ENCODE peak calls at places on chromosomes 5 and 9, in five cellular contexts. B is heart right ventricle, P is heart left ventricle, X is coronary artery, I is adrenal gland. F is an unnamed sample.

GRCh38 chr9:113950195-113951031 is 74.3 kb downstream of the ZNF618 start:
- DNase-seq in B (no peak), P (no peak), X (peak), I (no peak), F (no peak)

GRCh38 chr9:5939530-5939929 is 48.8 kb downstream of the MLANA start:
- DNase-seq in B (no peak), P (no peak), X (no peak), I (no peak), F (no peak)

GRCh38 chr9:21661626-21662025 is 140.8 kb upstream of the MTAP start:
- DNase-seq in B (no peak), P (no peak), X (no peak), I (no peak), F (no peak)

GRCh38 chr5:180839935-180840334 is 21.1 kb downstream of the ZFP62 start:
- DNase-seq in B (no peak), P (no peak), X (no peak), I (no peak), F (no peak)

GRCh38 chr9:122372856-122373845 is 2.3 kb downstream of the PTGS1 start:
- DNase-seq in B (no peak), P (no peak), X (no peak), I (no peak), F (no peak)

GRCh38 chr5:14946813-14947640 is 75.4 kb upstream of the ANKH start:
- DNase-seq in B (peak), P (no peak), X (no peak), I (no peak), F (peak)

GRCh38 chr9:6014668-6015270 is 655 bp downstream of the RANBP6 start:
- DNase-seq in B (no peak), P (no peak), X (no peak), I (no peak), F (no peak)

GRCh38 chr5:163846512-163846911 is 341.1 kb downstream of the MAT2B start:
- DNase-seq in B (no peak), P (no peak), X (no peak), I (no peak), F (no peak)

GRCh38 chr9:135485832-135486231 is 6.2 kb downstream of the PPP1R26 start:
- DNase-seq in B (no peak), P (no peak), X (no peak), I (no peak), F (no peak)

GRCh38 chr9:97790542-97790941 is 62.5 kb upstream of the FOXE1 start:
- DNase-seq in B (no peak), P (no peak), X (no peak), I (no peak), F (no peak)

GRCh38 chr9:116471093-116471906 is 215.8 kb upstream of the TRIM32 start:
- DNase-seq in B (peak), P (no peak), X (no peak), I (peak), F (no peak)

GRCh38 chr9:98637381-98637780 is 71.4 kb downstream of the GABBR2 start:
- DNase-seq in B (no peak), P (no peak), X (no peak), I (no peak), F (no peak)

GRCh38 chr5:65213921-65214525 is 267.7 kb downstream of the ADAMTS6 start:
- DNase-seq in B (no peak), P (no peak), X (no peak), I (peak), F (no peak)

GRCh38 chr5:94788527-94788926 is 170.1 kb downstream of the SLF1 start:
- DNase-seq in B (no peak), P (no peak), X (no peak), I (no peak), F (no peak)

GRCh38 chr5:116824751-116825438 is 250.3 kb upstream of the SEMA6A start:
- DNase-seq in B (no peak), P (no peak), X (no peak), I (no peak), F (no peak)

GRCh38 chr5:61409568-61409967 is 77.5 kb downstream of the ZSWIM6 start:
- DNase-seq in B (no peak), P (no peak), X (no peak), I (peak), F (no peak)

GRCh38 chr9:89853931-89854330 is 249.1 kb downstream of the GADD45G start:
- DNase-seq in B (no peak), P (no peak), X (peak), I (no peak), F (no peak)

GRCh38 chr5:155978805-155979204 is 348.2 kb upstream of the SGCD start:
- DNase-seq in B (peak), P (no peak), X (no peak), I (no peak), F (no peak)

GRCh38 chr9:16363073-16363781 is 507.2 kb downstream of the BNC2 start:
- DNase-seq in B (no peak), P (no peak), X (no peak), I (no peak), F (no peak)

GRCh38 chr9:137243626-137244485 is 2.8 kb downstream of the TUBB4B start:
- DNase-seq in B (no peak), P (no peak), X (no peak), I (no peak), F (no peak)

GRCh38 chr5:151903243-151903653 is 21.4 kb downstream of the GLRA1 start:
- DNase-seq in B (no peak), P (no peak), X (no peak), I (no peak), F (no peak)

GRCh38 chr9:100474082-100474949 is 1.4 kb downstream of the TMEFF1 start:
- DNase-seq in B (no peak), P (no peak), X (no peak), I (no peak), F (no peak)

GRCh38 chr9:84315278-84315877 is 25.2 kb downstream of the SLC28A3 start:
- DNase-seq in B (peak), P (no peak), X (no peak), I (peak), F (no peak)

GRCh38 chr9:121495976-121496375 is 3.7 kb downstream of the GGTA1 start:
- DNase-seq in B (no peak), P (no peak), X (no peak), I (no peak), F (no peak)

GRCh38 chr9:34343090-34343489 is 13.7 kb downstream of the NUDT2 start:
- DNase-seq in B (peak), P (no peak), X (peak), I (peak), F (peak)

GRCh38 chr9:34203275-34204010 is 24.6 kb downstream of the UBAP1 start:
- DNase-seq in B (no peak), P (no peak), X (no peak), I (no peak), F (no peak)

GRCh38 chr5:6592611-6593010 is 40.2 kb downstream of the NSUN2 start:
- DNase-seq in B (no peak), P (no peak), X (no peak), I (no peak), F (no peak)

GRCh38 chr5:18216016-18216415 is 581.8 kb downstream of the TAF11L14 start:
- DNase-seq in B (no peak), P (no peak), X (no peak), I (no peak), F (no peak)

DNA sequence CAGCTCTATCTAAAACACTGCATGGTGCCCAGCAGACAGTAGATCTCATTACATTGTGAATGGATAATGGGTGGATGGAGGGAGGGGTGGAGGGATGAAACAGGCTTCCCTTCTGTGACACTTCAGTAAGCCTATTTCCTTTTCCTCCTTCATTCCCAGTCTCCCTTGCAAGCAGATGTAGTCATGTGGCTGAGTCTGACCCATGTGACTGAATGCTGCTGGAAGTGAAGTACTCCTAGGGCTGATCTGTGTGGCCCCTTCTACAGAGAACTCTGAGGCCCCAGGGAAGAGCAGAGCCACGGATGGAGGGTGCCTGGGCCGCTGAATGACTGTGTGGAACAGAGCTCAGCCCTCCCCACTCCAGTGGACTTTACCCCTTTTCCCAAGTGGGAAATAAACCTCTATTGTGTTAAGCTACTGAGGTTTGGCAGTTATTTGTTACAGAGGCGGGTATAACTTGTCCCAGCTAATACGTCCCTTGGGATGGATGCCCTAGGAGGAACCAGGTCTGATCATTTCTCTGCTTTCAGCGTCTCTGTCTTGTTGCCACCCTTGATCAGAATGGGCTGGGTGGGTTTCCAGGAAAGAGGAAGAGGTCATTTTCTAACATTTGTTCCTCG is 176.1 kb upstream of the MVB12B start:
- DNase-seq in B (no peak), P (no peak), X (peak), I (no peak), F (no peak)
- TF ChIP-seq CTCF in B (no peak), P (no peak), X (no peak), I (no peak), F (no peak)

DNA sequence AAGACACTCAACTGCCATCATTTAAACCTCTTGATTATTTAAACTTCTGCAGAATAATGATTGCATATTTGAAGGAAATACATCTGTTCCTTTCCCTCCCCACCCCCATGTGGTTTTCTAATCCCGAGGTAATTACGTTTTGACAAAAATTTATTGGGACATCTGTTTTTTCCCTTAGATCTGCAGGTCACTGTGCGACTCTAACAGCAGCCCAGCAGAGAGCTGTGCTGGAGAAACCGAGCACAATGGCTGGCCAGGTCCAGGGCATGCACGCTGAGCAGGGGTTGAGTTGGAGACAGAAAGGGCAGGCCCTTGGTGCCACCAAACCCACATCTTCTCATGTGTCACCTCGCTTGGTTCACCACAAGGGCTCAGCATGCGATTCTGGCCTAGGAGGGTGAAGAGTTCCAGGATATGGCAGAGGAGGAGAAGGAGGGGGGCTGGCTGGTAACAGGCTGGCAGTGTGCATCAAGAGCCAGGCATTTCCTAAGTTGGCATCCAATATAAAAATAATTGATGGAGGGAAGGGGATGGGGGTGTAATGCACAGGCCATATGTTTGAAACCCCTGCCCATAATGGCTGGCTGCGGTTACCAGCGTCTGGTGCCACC is 255.8 kb downstream of the NFIB start:
- DNase-seq in B (no peak), P (no peak), X (no peak), I (no peak), F (no peak)
- H3K4me3 ChIP-seq in B (no peak), P (no peak), X (no peak), I (no peak), F (no peak)

GRCh38 chr9:79254900-79255651 is 316.7 kb upstream of the TLE4 start:
- DNase-seq in B (no peak), P (no peak), X (no peak), I (no peak), F (no peak)
- TF ChIP-seq CTCF in B (no peak), P (no peak), X (no peak), I (no peak), F (no peak)

GRCh38 chr5:31194892-31195291 is 1.4 kb downstream of the CDH6 start:
- DNase-seq in B (no peak), P (no peak), X (no peak), I (no peak), F (no peak)
- H3K4me3 ChIP-seq in B (peak), P (peak), X (peak), I (no peak), F (no peak)

DNA sequence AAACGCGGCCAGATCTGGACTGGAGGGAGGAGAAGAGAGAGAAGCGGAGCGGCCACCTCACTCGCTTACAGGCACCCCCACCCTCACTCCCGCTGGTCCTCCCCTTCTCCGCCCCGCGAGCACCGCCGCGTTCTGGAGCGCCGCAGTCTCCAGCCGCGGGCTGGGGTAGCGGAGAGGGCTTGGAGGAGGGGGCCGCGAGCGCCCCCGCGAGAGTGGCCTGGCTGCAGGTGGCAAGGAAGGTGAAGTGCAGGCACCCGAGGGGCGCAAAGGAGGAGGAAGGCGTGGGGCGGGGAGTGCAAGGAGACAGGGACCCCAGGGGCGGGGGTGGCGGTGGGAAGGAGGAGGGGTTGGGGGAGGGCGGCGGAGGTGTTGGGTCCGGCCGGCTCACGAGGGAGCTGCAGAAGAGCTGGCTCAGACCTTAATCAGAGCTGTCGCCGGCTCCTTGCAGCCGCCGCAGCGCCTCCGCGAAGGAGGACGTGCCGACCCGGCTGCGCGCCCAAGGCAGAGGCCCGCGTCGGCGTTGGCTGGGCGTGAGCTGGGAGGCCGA is at the start of gene DMRT3:
- DNase-seq in B (no peak), P (no peak), X (no peak), I (no peak), F (no peak)
- TF ChIP-seq CTCF in B (no peak), P (no peak), X (no peak), I (no peak), F (no peak)

F was measured in mucosa of descending colon.